ENCODE peak calls at places on chromosomes 13 and 19, in four cellular contexts. One of them, this sample, is unnamed.
A peak's percentile ranks its signal among the peaks of the same experiment; 100 is the strongest.

GRCh38 chr13:111338841-111339240 is 18.4 kb downstream of the TEX29 start:
- DNase-seq in kidney: no peak
- DNase-seq in adipocyte: no peak
- DNase-seq in MM.1S: no peak
- DNase-seq in this sample: no peak

GRCh38 chr13:38350114-38350617 is 515 bp downstream of the UFM1 start:
- DNase-seq in kidney: peak; percentile 89
- DNase-seq in adipocyte: peak; percentile 76
- DNase-seq in MM.1S: peak; percentile 47
- DNase-seq in this sample: peak; percentile 68

GRCh38 chr19:37930416-37930815 is 23.4 kb downstream of the SIPA1L3 start:
- DNase-seq in kidney: no peak
- DNase-seq in adipocyte: no peak
- DNase-seq in MM.1S: no peak
- DNase-seq in this sample: no peak

GRCh38 chr13:28376604-28377003 is 118.3 kb downstream of the FLT1 start:
- DNase-seq in kidney: no peak
- DNase-seq in adipocyte: no peak
- DNase-seq in MM.1S: no peak
- DNase-seq in this sample: no peak

GRCh38 chr19:41244117-41244516 is 20.1 kb upstream of the HNRNPUL1 start:
- DNase-seq in kidney: no peak
- DNase-seq in adipocyte: no peak
- DNase-seq in MM.1S: no peak
- DNase-seq in this sample: no peak

GRCh38 chr19:38309615-38310278 is 5.7 kb downstream of the C19orf33 start:
- DNase-seq in kidney: no peak
- DNase-seq in adipocyte: no peak
- DNase-seq in MM.1S: no peak
- DNase-seq in this sample: no peak

GRCh38 chr19:55901369-55902079 is 30.6 kb downstream of the NLRP13 start:
- DNase-seq in kidney: no peak
- DNase-seq in adipocyte: no peak
- DNase-seq in MM.1S: no peak
- DNase-seq in this sample: no peak

GRCh38 chr19:46180701-46181385 is 32.8 kb downstream of the IGFL2 start:
- DNase-seq in kidney: no peak
- DNase-seq in adipocyte: peak; percentile 17
- DNase-seq in MM.1S: no peak
- DNase-seq in this sample: peak; percentile 89

GRCh38 chr19:7953060-7953459 is 9.6 kb upstream of the TIMM44 start:
- DNase-seq in kidney: no peak
- DNase-seq in adipocyte: peak; percentile 17
- DNase-seq in MM.1S: no peak
- DNase-seq in this sample: peak; percentile 64

GRCh38 chr13:94416454-94417080 is 62.9 kb downstream of the DCT start:
- DNase-seq in kidney: no peak
- DNase-seq in adipocyte: peak; percentile 32
- DNase-seq in MM.1S: no peak
- DNase-seq in this sample: peak; percentile 15

GRCh38 chr19:42386974-42387707 is 3.0 kb downstream of the CNFN start:
- DNase-seq in kidney: no peak
- DNase-seq in adipocyte: peak; percentile 64
- DNase-seq in MM.1S: peak; percentile 64
- DNase-seq in this sample: peak; percentile 83

GRCh38 chr13:32007494-32007893 is 24.1 kb upstream of the FRY start:
- DNase-seq in kidney: no peak
- DNase-seq in adipocyte: no peak
- DNase-seq in MM.1S: no peak
- DNase-seq in this sample: no peak

GRCh38 chr13:22883961-22884360 is 296.8 kb upstream of the SGCG start:
- DNase-seq in kidney: peak; percentile 71
- DNase-seq in adipocyte: no peak
- DNase-seq in MM.1S: no peak
- DNase-seq in this sample: no peak

GRCh38 chr19:2523630-2524311 is 47.8 kb downstream of the GADD45B start:
- DNase-seq in kidney: no peak
- DNase-seq in adipocyte: peak; percentile 81
- DNase-seq in MM.1S: no peak
- DNase-seq in this sample: no peak

GRCh38 chr19:47619763-47620162 is 10.8 kb downstream of the BICRA start:
- DNase-seq in kidney: no peak
- DNase-seq in adipocyte: no peak
- DNase-seq in MM.1S: no peak
- DNase-seq in this sample: no peak

GRCh38 chr13:37811441-37811840 is 58.1 kb downstream of the TRPC4 start:
- DNase-seq in kidney: no peak
- DNase-seq in adipocyte: peak; percentile 36
- DNase-seq in MM.1S: no peak
- DNase-seq in this sample: no peak

GRCh38 chr19:3314962-3315675 is 51.3 kb upstream of the NFIC start:
- DNase-seq in kidney: peak; percentile 49
- DNase-seq in adipocyte: no peak
- DNase-seq in MM.1S: no peak
- DNase-seq in this sample: no peak

GRCh38 chr19:35851213-35852028 is 883 bp downstream of the NPHS1 start:
- DNase-seq in kidney: no peak
- DNase-seq in adipocyte: no peak
- DNase-seq in MM.1S: no peak
- DNase-seq in this sample: no peak

GRCh38 chr13:67518785-67519184 is 288.6 kb upstream of the PCDH9 start:
- DNase-seq in kidney: no peak
- DNase-seq in adipocyte: no peak
- DNase-seq in MM.1S: no peak
- DNase-seq in this sample: no peak

GRCh38 chr13:20191902-20192469 is 752 bp downstream of the GJB2 start:
- DNase-seq in kidney: peak; percentile 58
- DNase-seq in adipocyte: peak; percentile 28
- DNase-seq in MM.1S: peak; percentile 66
- DNase-seq in this sample: peak; percentile 56

GRCh38 chr13:49516467-49516866 is 20.7 kb downstream of the PHF11 start:
- DNase-seq in kidney: no peak
- DNase-seq in adipocyte: no peak
- DNase-seq in MM.1S: no peak
- DNase-seq in this sample: no peak

GRCh38 chr19:1989513-1990229 is 25.8 kb downstream of the BTBD2 start:
- DNase-seq in kidney: no peak
- DNase-seq in adipocyte: no peak
- DNase-seq in MM.1S: no peak
- DNase-seq in this sample: no peak

GRCh38 chr19:2355168-2356035 is 4.7 kb upstream of the TMPRSS9 start:
- DNase-seq in kidney: peak; percentile 15
- DNase-seq in adipocyte: peak; percentile 8
- DNase-seq in MM.1S: no peak
- DNase-seq in this sample: no peak

GRCh38 chr19:41785653-41786052 is 10.7 kb upstream of the CEACAM3 start:
- DNase-seq in kidney: no peak
- DNase-seq in adipocyte: peak; percentile 71
- DNase-seq in MM.1S: peak; percentile 77
- DNase-seq in this sample: peak; percentile 44

GRCh38 chr13:32056316-32056715 is 24.7 kb downstream of the FRY start:
- DNase-seq in kidney: no peak
- DNase-seq in adipocyte: no peak
- DNase-seq in MM.1S: no peak
- DNase-seq in this sample: no peak

GRCh38 chr13:53165201-53165600 is 136.6 kb downstream of the OLFM4 start:
- DNase-seq in kidney: no peak
- DNase-seq in adipocyte: no peak
- DNase-seq in MM.1S: no peak
- DNase-seq in this sample: no peak

GRCh38 chr19:4449022-4449825 is 8.4 kb downstream of the UBXN6 start:
- DNase-seq in kidney: no peak
- DNase-seq in adipocyte: no peak
- DNase-seq in MM.1S: no peak
- DNase-seq in this sample: no peak

GRCh38 chr13:40517486-40518311 is 148.7 kb downstream of the FOXO1 start:
- DNase-seq in kidney: no peak
- DNase-seq in adipocyte: no peak
- DNase-seq in MM.1S: no peak
- DNase-seq in this sample: no peak

GRCh38 chr19:290539-291521 is at the start of gene PLPP2:
- DNase-seq in kidney: no peak
- DNase-seq in adipocyte: peak; percentile 41
- DNase-seq in MM.1S: peak; percentile 4
- DNase-seq in this sample: peak; percentile 78

GRCh38 chr19:55197531-55197930 is 11.8 kb downstream of the PTPRH start:
- DNase-seq in kidney: no peak
- DNase-seq in adipocyte: peak; percentile 12
- DNase-seq in MM.1S: no peak
- DNase-seq in this sample: no peak

GRCh38 chr13:30551194-30551593 is 66.5 kb upstream of the USPL1 start:
- DNase-seq in kidney: no peak
- DNase-seq in adipocyte: peak; percentile 26
- DNase-seq in MM.1S: peak; percentile 56
- DNase-seq in this sample: peak; percentile 24

GRCh38 chr19:15453091-15453498 is 3.3 kb upstream of the WIZ start:
- DNase-seq in kidney: peak; percentile 80
- DNase-seq in adipocyte: no peak
- DNase-seq in MM.1S: no peak
- DNase-seq in this sample: no peak
- H3K4me3 ChIP-seq in kidney: peak overlapping the region; percentile 64
- H3K4me3 ChIP-seq in adipocyte: peak overlapping the region; percentile 70
- H3K4me3 ChIP-seq in MM.1S: no peak overlapping the region
- H3K4me3 ChIP-seq in this sample: no peak overlapping the region

DNA sequence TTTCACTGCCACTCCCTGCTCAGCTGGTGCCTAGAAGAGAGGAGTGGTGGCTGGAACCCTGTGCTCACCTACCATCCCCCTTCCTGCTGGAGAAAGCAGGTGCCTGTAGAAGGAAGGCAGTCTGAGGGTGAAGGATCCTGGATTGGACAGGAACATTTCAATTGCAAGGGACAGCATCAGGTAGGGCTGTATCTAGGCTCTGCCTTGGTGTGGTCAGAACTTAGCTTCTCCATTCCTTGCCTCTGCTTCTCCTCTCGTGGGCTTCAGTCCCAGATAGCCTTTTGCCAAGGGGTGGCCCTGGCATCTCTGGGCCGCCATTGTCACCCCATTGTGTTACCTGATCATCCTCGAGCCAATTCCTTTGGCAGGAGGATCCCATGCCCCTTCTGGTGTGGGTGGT is 73.2 kb upstream of the KCTD15 start:
- DNase-seq in kidney: no peak
- DNase-seq in adipocyte: no peak
- DNase-seq in MM.1S: no peak
- DNase-seq in this sample: no peak
- H3K9ac ChIP-seq in kidney: no peak overlapping the region
- H3K9ac ChIP-seq in adipocyte: no peak overlapping the region
- H3K9ac ChIP-seq in MM.1S: no peak overlapping the region
- H3K9ac ChIP-seq in this sample: no peak overlapping the region

GRCh38 chr19:10474962-10475451 is 28.1 kb downstream of the KEAP1 start:
- DNase-seq in kidney: no peak
- DNase-seq in adipocyte: no peak
- DNase-seq in MM.1S: no peak
- DNase-seq in this sample: no peak

GRCh38 chr19:10478903-10479384 is 24.2 kb downstream of the KEAP1 start:
- DNase-seq in kidney: peak; percentile 94
- DNase-seq in adipocyte: peak; percentile 87
- DNase-seq in MM.1S: no peak
- DNase-seq in this sample: peak; percentile 82

GRCh38 chr19:10473192-10473591 is 30.0 kb downstream of the KEAP1 start:
- DNase-seq in kidney: no peak
- DNase-seq in adipocyte: no peak
- DNase-seq in MM.1S: no peak
- DNase-seq in this sample: no peak

GRCh38 chr19:10478476-10478875 is 24.7 kb downstream of the KEAP1 start:
- DNase-seq in kidney: no peak
- DNase-seq in adipocyte: peak; percentile 61
- DNase-seq in MM.1S: no peak
- DNase-seq in this sample: no peak
- H3K4me3 ChIP-seq in kidney: peak overlapping the region; percentile 37
- H3K4me3 ChIP-seq in adipocyte: peak overlapping the region; percentile 58
- H3K4me3 ChIP-seq in MM.1S: no peak overlapping the region
- H3K4me3 ChIP-seq in this sample: no peak overlapping the region

DNA sequence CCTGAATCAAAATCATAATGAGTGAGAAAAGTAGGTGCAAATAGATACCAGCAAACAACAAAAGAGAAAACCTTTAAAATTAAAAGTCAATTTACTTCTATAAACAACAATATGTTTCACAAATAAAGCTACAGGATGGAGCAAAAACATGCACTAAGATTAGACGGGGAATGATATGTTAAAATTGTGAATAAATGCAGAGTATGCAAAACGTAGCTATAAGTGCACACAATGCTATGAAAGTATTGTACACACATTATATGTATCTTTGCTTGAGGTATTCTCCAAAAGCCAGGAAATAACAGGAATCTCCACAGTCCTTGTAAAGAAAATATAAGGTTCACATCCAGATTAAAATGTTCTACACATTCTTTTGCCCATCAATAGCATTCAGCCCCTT is 523.9 kb downstream of the EFNB2 start:
- DNase-seq in kidney: no peak
- DNase-seq in adipocyte: no peak
- DNase-seq in MM.1S: no peak
- DNase-seq in this sample: no peak
- H3K9ac ChIP-seq in kidney: no peak overlapping the region
- H3K9ac ChIP-seq in adipocyte: no peak overlapping the region
- H3K9ac ChIP-seq in MM.1S: no peak overlapping the region
- H3K9ac ChIP-seq in this sample: no peak overlapping the region

DNA sequence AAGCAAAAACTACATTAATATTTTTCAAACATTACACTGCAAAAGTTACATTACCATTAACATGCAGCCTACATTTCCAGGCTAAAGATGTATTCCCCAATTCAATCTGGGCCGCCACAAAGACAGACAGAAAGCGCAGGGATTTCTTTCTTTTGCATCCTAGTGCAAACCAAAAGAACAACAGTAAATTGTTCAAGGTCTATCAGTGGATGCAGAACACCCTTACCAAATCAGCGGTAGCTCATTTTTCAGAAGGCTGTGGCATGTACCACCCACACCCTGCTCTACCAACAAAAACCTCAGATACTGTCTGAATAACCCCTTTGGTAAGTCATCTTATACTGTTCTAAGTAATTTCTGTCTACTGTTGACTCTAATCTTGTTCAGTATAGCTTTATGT is 3.6 kb downstream of the TPT1 start:
- DNase-seq in kidney: no peak
- DNase-seq in adipocyte: no peak
- DNase-seq in MM.1S: no peak
- DNase-seq in this sample: no peak
- H3K4me3 ChIP-seq in kidney: no peak overlapping the region
- H3K4me3 ChIP-seq in adipocyte: peak overlapping the region; percentile 93
- H3K4me3 ChIP-seq in MM.1S: no peak overlapping the region
- H3K4me3 ChIP-seq in this sample: peak overlapping the region; percentile 5

GRCh38 chr19:39834287-39834841 is 402 bp upstream of the DYRK1B start:
- DNase-seq in kidney: peak; percentile 51
- DNase-seq in adipocyte: no peak
- DNase-seq in MM.1S: no peak
- DNase-seq in this sample: no peak
- H3K9ac ChIP-seq in kidney: peak overlapping the region; percentile 44
- H3K9ac ChIP-seq in adipocyte: peak overlapping the region; percentile 90
- H3K9ac ChIP-seq in MM.1S: no peak overlapping the region
- H3K9ac ChIP-seq in this sample: no peak overlapping the region